ENCODE peak calls at places on chromosomes 6 and 20, in eight cellular contexts. L is activated naive CD4-positive, alpha-beta T cell treated with Interleukin-2 at 50 U/mL for 16 hours; Z is heart right ventricle; V is kidney glomerular epithelial cell; W is left ventricle myocardium superior; R is hippocampal formation; G is ureter; S is NCI-H2171. D is an unnamed sample.

GRCh38 chr20:51359401-51359800 is 183.1 kb downstream of the NFATC2 start:
- DNase-seq in S (no peak), Z (no peak), V (no peak), W (no peak), G (no peak), L (no peak), R (no peak), D (no peak)

GRCh38 chr6:20841806-20842205 is 307.5 kb downstream of the CDKAL1 start:
- DNase-seq in S (no peak), W (no peak), L (no peak), G (no peak), V (no peak), R (no peak), Z (no peak), D (no peak)

GRCh38 chr6:34425132-34425497 is 754 bp downstream of the RPS10 start:
- DNase-seq in R (no peak), Z (no peak), S (no peak), G (no peak), V (no peak), L (peak), W (no peak), D (no peak)

GRCh38 chr6:41645007-41645618 is 6.8 kb downstream of the MDFI start:
- DNase-seq in W (no peak), L (no peak), G (no peak), R (no peak), Z (no peak), S (no peak), V (no peak), D (no peak)

GRCh38 chr6:111894272-111894671 is 21.0 kb upstream of the FYN start:
- DNase-seq in W (no peak), V (no peak), S (no peak), R (no peak), G (no peak), Z (no peak), L (no peak), D (no peak)

GRCh38 chr20:5077761-5078387 is 41.9 kb downstream of the PCNA start:
- DNase-seq in G (no peak), L (peak), V (no peak), S (no peak), W (no peak), R (no peak), Z (no peak), D (no peak)

GRCh38 chr6:125316621-125317020 is 14.9 kb upstream of the HDDC2 start:
- DNase-seq in S (no peak), Z (no peak), V (no peak), R (peak), L (no peak), W (no peak), G (no peak), D (no peak)

GRCh38 chr20:10047427-10047826 is 12.6 kb downstream of the ANKEF1 start:
- DNase-seq in G (no peak), S (no peak), Z (no peak), W (no peak), L (no peak), V (no peak), R (no peak), D (no peak)

GRCh38 chr6:82750570-82750969 is 315.1 kb downstream of the UBE3D start:
- DNase-seq in L (no peak), G (no peak), Z (no peak), S (no peak), W (no peak), V (no peak), R (no peak), D (no peak)

GRCh38 chr6:126134491-126134890 is 148.2 kb downstream of the TRMT11 start:
- DNase-seq in V (no peak), S (no peak), W (no peak), G (no peak), R (no peak), L (no peak), Z (no peak), D (no peak)

GRCh38 chr6:142510217-142510616 is 208.4 kb downstream of the ADGRG6 start:
- DNase-seq in W (no peak), R (no peak), Z (no peak), S (no peak), L (no peak), G (no peak), V (no peak), D (no peak)

GRCh38 chr20:47079047-47079446 is 184.4 kb downstream of the EYA2 start:
- DNase-seq in S (no peak), Z (no peak), W (no peak), L (no peak), G (no peak), V (no peak), R (no peak), D (no peak)

GRCh38 chr20:41111578-41111951 is 25.8 kb upstream of the PLCG1 start:
- DNase-seq in W (no peak), L (no peak), G (no peak), V (peak), R (no peak), Z (no peak), S (no peak), D (no peak)

GRCh38 chr6:30121446-30122065 is 8.7 kb upstream of the TRIM31 start:
- DNase-seq in L (no peak), G (peak), W (no peak), V (no peak), S (no peak), R (no peak), Z (no peak), D (no peak)

GRCh38 chr20:4608861-4609260 is 112.8 kb upstream of the PRND start:
- DNase-seq in G (no peak), V (no peak), R (no peak), L (no peak), S (no peak), Z (no peak), W (no peak), D (no peak)

GRCh38 chr6:3644613-3645012 is 106.9 kb downstream of the PXDC1 start:
- DNase-seq in V (no peak), Z (no peak), R (no peak), G (no peak), S (no peak), W (no peak), L (no peak), D (peak)

GRCh38 chr20:36736451-36737182 is 9.3 kb downstream of the NDRG3 start:
- DNase-seq in V (no peak), W (no peak), L (no peak), R (no peak), Z (no peak), S (no peak), G (no peak), D (no peak)

GRCh38 chr6:13286185-13286584 is 42.2 kb downstream of the TBC1D7 start:
- DNase-seq in G (no peak), Z (no peak), S (no peak), R (no peak), L (no peak), V (no peak), W (no peak), D (no peak)

GRCh38 chr6:40097590-40097989 is 163.3 kb upstream of the MOCS1 start:
- DNase-seq in S (no peak), L (no peak), V (no peak), W (no peak), G (no peak), Z (no peak), R (no peak), D (no peak)

GRCh38 chr6:136526196-136526930 is 23.9 kb downstream of the MAP7 start:
- DNase-seq in Z (peak), L (peak), V (peak), G (peak), R (peak), W (peak), S (peak), D (peak)

GRCh38 chr20:36924167-36925045 is 27.1 kb downstream of the SAMHD1 start:
- DNase-seq in W (no peak), G (no peak), V (no peak), R (no peak), Z (no peak), L (no peak), S (peak), D (no peak)

GRCh38 chr20:37457928-37458327 is 63.1 kb upstream of the NNAT start:
- DNase-seq in G (no peak), L (no peak), Z (no peak), V (no peak), W (no peak), S (no peak), R (no peak), D (no peak)

GRCh38 chr6:14924126-14925024 is 321.5 kb upstream of the JARID2 start:
- DNase-seq in L (no peak), G (no peak), R (no peak), W (no peak), V (no peak), S (peak), Z (no peak), D (no peak)

GRCh38 chr6:135440087-135440792 is 57.3 kb downstream of the AHI1 start:
- DNase-seq in V (no peak), L (no peak), G (no peak), W (no peak), S (no peak), R (no peak), Z (no peak), D (no peak)

GRCh38 chr6:26431258-26432162 is 8.8 kb upstream of the BTN3A3 start:
- DNase-seq in G (no peak), S (no peak), R (no peak), V (no peak), W (no peak), L (no peak), Z (no peak), D (no peak)

GRCh38 chr20:25372584-25373336 is 17.9 kb downstream of the ABHD12 start:
- DNase-seq in W (no peak), L (no peak), Z (no peak), S (no peak), R (no peak), V (peak), G (no peak), D (no peak)

GRCh38 chr6:125549202-125549884 is 200.1 kb upstream of the HEY2 start:
- DNase-seq in Z (no peak), W (no peak), R (no peak), S (no peak), L (no peak), V (no peak), G (no peak), D (no peak)

GRCh38 chr6:116485786-116486185 is 24.6 kb downstream of the CALHM6 start:
- DNase-seq in G (no peak), R (no peak), L (no peak), W (no peak), Z (no peak), S (no peak), V (no peak), D (no peak)

GRCh38 chr6:80720824-80721223 is 614.4 kb downstream of the BCKDHB start:
- DNase-seq in W (no peak), Z (no peak), G (no peak), V (no peak), S (no peak), R (no peak), L (no peak), D (no peak)

GRCh38 chr20:21229163-21229562 is 74.0 kb upstream of the XRN2 start:
- DNase-seq in S (no peak), Z (no peak), W (no peak), V (no peak), G (no peak), L (no peak), R (no peak), D (no peak)

GRCh38 chr6:11833626-11834592 is 55.3 kb upstream of the ADTRP start:
- DNase-seq in W (no peak), Z (no peak), G (no peak), L (no peak), S (no peak), V (no peak), R (no peak), D (no peak)

GRCh38 chr6:90286884-90287488 is 9.7 kb downstream of the BACH2 start:
- DNase-seq in R (no peak), G (no peak), V (peak), L (peak), S (no peak), W (no peak), Z (no peak), D (no peak)

GRCh38 chr6:134289204-134289575 is 28.7 kb downstream of the SGK1 start:
- DNase-seq in Z (no peak), L (no peak), V (no peak), R (no peak), S (no peak), G (no peak), W (no peak), D (no peak)

GRCh38 chr6:37170273-37171140 is 555 bp downstream of the PIM1 start:
- DNase-seq in R (no peak), S (peak), G (peak), V (no peak), L (peak), W (peak), Z (peak), D (peak)

GRCh38 chr6:86916393-86916792 is 20.9 kb upstream of the HTR1E start:
- DNase-seq in W (no peak), S (no peak), V (no peak), L (no peak), G (no peak), Z (no peak), R (no peak), D (no peak)

GRCh38 chr6:113856011-113856551 is 1.1 kb upstream of the MARCKS start:
- DNase-seq in W (peak), L (no peak), Z (peak), V (peak), R (peak), S (peak), G (no peak), D (no peak)

GRCh38 chr6:3946779-3947178 is 97.6 kb downstream of the FAM50B start:
- DNase-seq in Z (no peak), W (no peak), S (no peak), R (no peak), V (no peak), L (no peak), G (no peak), D (no peak)

GRCh38 chr20:4585104-4585753 is 136.5 kb upstream of the PRND start:
- DNase-seq in L (no peak), G (no peak), W (no peak), Z (no peak), R (no peak), S (no peak), V (peak), D (no peak)

GRCh38 chr6:29071831-29072723 is 15.0 kb downstream of the OR2B3 start:
- DNase-seq in R (no peak), L (peak), G (no peak), W (no peak), V (peak), Z (no peak), S (no peak), D (no peak)